ENCODE peak calls at places on chromosomes 3 and 15, in ten cellular contexts. T is NCI-H1092; Z is HL-60; S is ACHN; Y is T-helper 1 cell; J is B cell; A is stimulated activated CD8-positive, alpha-beta memory T cell treated with anti-CD3 and anti-CD28 coated beads, Interleukin-7, amount 100 ng/mL, for 24 hours; H is NCI-H1694; F is CD4-positive, alpha-beta T cell; L is GF-D8. W is an unnamed sample.

GRCh38 chr15:35256555-35256954 is 171.5 kb upstream of the NANOGP8 start:
- DNase-seq in Y (no peak), J (no peak), Z (no peak), T (no peak), F (no peak), A (no peak), H (no peak), L (no peak), S (no peak), W (no peak)

GRCh38 chr3:65963787-65964707 is 74.7 kb downstream of the MAGI1 start:
- DNase-seq in Z (no peak), H (no peak), J (no peak), Y (no peak), L (no peak), A (peak; percentile 13), S (peak; percentile 73), T (no peak), F (no peak), W (peak; percentile 39)

GRCh38 chr15:69758810-69759410 is 306.3 kb downstream of the RPLP1 start:
- DNase-seq in H (no peak), T (no peak), J (peak; percentile 67), A (peak; percentile 64), Z (peak; percentile 97), S (no peak), Y (peak; percentile 80), F (peak; percentile 77), L (peak; percentile 85), W (peak; percentile 15)

GRCh38 chr3:36648241-36649034 is 115.9 kb downstream of the DCLK3 start:
- DNase-seq in S (peak; percentile 88), Z (no peak), F (no peak), Y (no peak), J (no peak), T (no peak), L (no peak), H (no peak), A (no peak), W (peak; percentile 54)

GRCh38 chr3:105752791-105753415 is 115.9 kb downstream of the CBLB start:
- DNase-seq in S (no peak), T (no peak), A (no peak), Y (no peak), F (peak; percentile 27), Z (no peak), H (no peak), J (no peak), L (no peak), W (no peak)

GRCh38 chr3:164222200-164222599 is 856.1 kb downstream of the SI start:
- DNase-seq in T (no peak), Y (no peak), H (peak; percentile 63), S (no peak), F (no peak), Z (no peak), L (no peak), J (no peak), A (no peak), W (no peak)

GRCh38 chr3:23206371-23206770 is 3.2 kb downstream of the UBE2E2 start:
- DNase-seq in J (no peak), F (no peak), Z (no peak), L (no peak), Y (no peak), A (no peak), T (no peak), H (no peak), S (no peak), W (no peak)

GRCh38 chr3:105459566-105460290 is 93.0 kb downstream of the ALCAM start:
- DNase-seq in L (no peak), H (no peak), A (no peak), F (no peak), S (no peak), Z (no peak), Y (no peak), T (no peak), J (no peak), W (no peak)

GRCh38 chr15:52257734-52258062 is 37.9 kb downstream of the MYO5C start:
- DNase-seq in S (peak; percentile 75), Y (no peak), J (no peak), F (no peak), Z (no peak), T (peak; percentile 31), A (no peak), L (no peak), H (no peak), W (peak; percentile 29)

GRCh38 chr3:190305406-190305805 is 16.8 kb downstream of the CLDN1 start:
- DNase-seq in S (no peak), A (no peak), J (no peak), T (no peak), Y (no peak), F (no peak), Z (no peak), H (no peak), L (no peak), W (no peak)

W was measured in MG63.